ENCODE peak calls at places on chromosomes 16 and 17, in eight cellular contexts. One of them, this sample, is unnamed.
A peak's percentile ranks its signal among the peaks of the same experiment; 100 is the strongest.

GRCh38 chr17:81035389-81036127 is 607 bp downstream of the BAIAP2 start:
- DNase-seq in PC-3: peak; percentile 38
- DNase-seq in CD8-positive, alpha-beta T cell: peak; percentile 22
- DNase-seq in fibroblast of lung: peak; percentile 37
- DNase-seq in heart right ventricle: no peak
- DNase-seq in uterus: no peak
- DNase-seq in left ventricle myocardium inferior: no peak
- DNase-seq in choroid plexus epithelial cell: peak; percentile 42
- DNase-seq in this sample: no peak

GRCh38 chr17:60971515-60972369 is 294.1 kb downstream of the BCAS3 start:
- DNase-seq in left ventricle myocardium inferior: no peak
- DNase-seq in heart right ventricle: peak; percentile 25
- DNase-seq in uterus: peak; percentile 18
- DNase-seq in PC-3: peak; percentile 76
- DNase-seq in choroid plexus epithelial cell: peak; percentile 83
- DNase-seq in fibroblast of lung: peak; percentile 83
- DNase-seq in CD8-positive, alpha-beta T cell: no peak
- DNase-seq in this sample: peak; percentile 24

GRCh38 chr17:21125862-21126261 is 902 bp upstream of the DHRS7B start:
- DNase-seq in uterus: no peak
- DNase-seq in fibroblast of lung: no peak
- DNase-seq in choroid plexus epithelial cell: no peak
- DNase-seq in CD8-positive, alpha-beta T cell: peak; percentile 76
- DNase-seq in left ventricle myocardium inferior: no peak
- DNase-seq in PC-3: no peak
- DNase-seq in heart right ventricle: no peak
- DNase-seq in this sample: no peak

GRCh38 chr16:27978876-27979275 is 84.6 kb downstream of the GSG1L start:
- DNase-seq in fibroblast of lung: no peak
- DNase-seq in choroid plexus epithelial cell: no peak
- DNase-seq in PC-3: no peak
- DNase-seq in left ventricle myocardium inferior: no peak
- DNase-seq in uterus: no peak
- DNase-seq in CD8-positive, alpha-beta T cell: no peak
- DNase-seq in heart right ventricle: no peak
- DNase-seq in this sample: no peak

GRCh38 chr17:37276475-37276874 is 99.3 kb upstream of the C17orf78 start:
- DNase-seq in CD8-positive, alpha-beta T cell: no peak
- DNase-seq in PC-3: peak; percentile 80
- DNase-seq in uterus: no peak
- DNase-seq in fibroblast of lung: no peak
- DNase-seq in choroid plexus epithelial cell: peak; percentile 34
- DNase-seq in heart right ventricle: no peak
- DNase-seq in left ventricle myocardium inferior: no peak
- DNase-seq in this sample: no peak

GRCh38 chr17:28807925-28808641 is 34.5 kb downstream of the FAM222B start:
- DNase-seq in fibroblast of lung: peak; percentile 93
- DNase-seq in heart right ventricle: no peak
- DNase-seq in choroid plexus epithelial cell: peak; percentile 92
- DNase-seq in left ventricle myocardium inferior: no peak
- DNase-seq in CD8-positive, alpha-beta T cell: no peak
- DNase-seq in PC-3: peak; percentile 74
- DNase-seq in uterus: no peak
- DNase-seq in this sample: peak; percentile 69

GRCh38 chr17:59311051-59311468 is 20.4 kb upstream of the YPEL2 start:
- DNase-seq in CD8-positive, alpha-beta T cell: peak; percentile 37
- DNase-seq in heart right ventricle: peak; percentile 56
- DNase-seq in PC-3: peak; percentile 88
- DNase-seq in uterus: peak; percentile 21
- DNase-seq in fibroblast of lung: peak; percentile 69
- DNase-seq in choroid plexus epithelial cell: peak; percentile 66
- DNase-seq in left ventricle myocardium inferior: no peak
- DNase-seq in this sample: no peak

GRCh38 chr16:88384222-88385111 is 1.7 kb downstream of the ZNF469 start:
- DNase-seq in PC-3: no peak
- DNase-seq in choroid plexus epithelial cell: no peak
- DNase-seq in fibroblast of lung: no peak
- DNase-seq in heart right ventricle: no peak
- DNase-seq in CD8-positive, alpha-beta T cell: no peak
- DNase-seq in left ventricle myocardium inferior: no peak
- DNase-seq in uterus: no peak
- DNase-seq in this sample: no peak

GRCh38 chr16:53457670-53458069 is 23.4 kb downstream of the RBL2 start:
- DNase-seq in choroid plexus epithelial cell: peak; percentile 12
- DNase-seq in left ventricle myocardium inferior: no peak
- DNase-seq in PC-3: no peak
- DNase-seq in uterus: no peak
- DNase-seq in CD8-positive, alpha-beta T cell: peak; percentile 86
- DNase-seq in fibroblast of lung: no peak
- DNase-seq in heart right ventricle: no peak
- DNase-seq in this sample: no peak

GRCh38 chr16:11431915-11432465 is 86.7 kb downstream of the RMI2 start:
- DNase-seq in fibroblast of lung: peak; percentile 38
- DNase-seq in choroid plexus epithelial cell: peak; percentile 20
- DNase-seq in heart right ventricle: no peak
- DNase-seq in left ventricle myocardium inferior: no peak
- DNase-seq in uterus: no peak
- DNase-seq in CD8-positive, alpha-beta T cell: no peak
- DNase-seq in PC-3: no peak
- DNase-seq in this sample: no peak

GRCh38 chr16:89931305-89931896 is 8.3 kb downstream of the TUBB3 start:
- DNase-seq in PC-3: no peak
- DNase-seq in heart right ventricle: no peak
- DNase-seq in uterus: no peak
- DNase-seq in choroid plexus epithelial cell: no peak
- DNase-seq in fibroblast of lung: no peak
- DNase-seq in CD8-positive, alpha-beta T cell: no peak
- DNase-seq in left ventricle myocardium inferior: no peak
- DNase-seq in this sample: no peak

GRCh38 chr17:42422958-42423712 is at the start of gene CAVIN1:
- DNase-seq in fibroblast of lung: peak; percentile 98
- DNase-seq in heart right ventricle: peak; percentile 100
- DNase-seq in choroid plexus epithelial cell: peak; percentile 97
- DNase-seq in uterus: peak; percentile 100
- DNase-seq in left ventricle myocardium inferior: peak; percentile 100
- DNase-seq in PC-3: no peak
- DNase-seq in CD8-positive, alpha-beta T cell: no peak
- DNase-seq in this sample: peak; percentile 92

GRCh38 chr17:17666111-17666714 is 15.0 kb upstream of the RAI1 start:
- DNase-seq in uterus: no peak
- DNase-seq in PC-3: peak; percentile 77
- DNase-seq in CD8-positive, alpha-beta T cell: no peak
- DNase-seq in choroid plexus epithelial cell: peak; percentile 71
- DNase-seq in heart right ventricle: no peak
- DNase-seq in left ventricle myocardium inferior: no peak
- DNase-seq in fibroblast of lung: peak; percentile 68
- DNase-seq in this sample: no peak

GRCh38 chr16:30063893-30064745 is 1.4 kb upstream of the ALDOA start:
- DNase-seq in choroid plexus epithelial cell: peak; percentile 63
- DNase-seq in uterus: peak; percentile 75
- DNase-seq in CD8-positive, alpha-beta T cell: peak; percentile 70
- DNase-seq in heart right ventricle: peak; percentile 81
- DNase-seq in left ventricle myocardium inferior: peak; percentile 84
- DNase-seq in fibroblast of lung: peak; percentile 52
- DNase-seq in PC-3: peak; percentile 47
- DNase-seq in this sample: no peak

GRCh38 chr17:76368545-76368944 is 14.8 kb upstream of the PRPSAP1 start:
- DNase-seq in left ventricle myocardium inferior: no peak
- DNase-seq in uterus: no peak
- DNase-seq in CD8-positive, alpha-beta T cell: no peak
- DNase-seq in fibroblast of lung: no peak
- DNase-seq in PC-3: no peak
- DNase-seq in choroid plexus epithelial cell: peak; percentile 72
- DNase-seq in heart right ventricle: no peak
- DNase-seq in this sample: no peak

GRCh38 chr17:17041018-17041521 is 1.2 kb upstream of the MPRIP start:
- DNase-seq in PC-3: peak; percentile 82
- DNase-seq in CD8-positive, alpha-beta T cell: no peak
- DNase-seq in left ventricle myocardium inferior: no peak
- DNase-seq in fibroblast of lung: no peak
- DNase-seq in heart right ventricle: peak; percentile 55
- DNase-seq in choroid plexus epithelial cell: no peak
- DNase-seq in uterus: no peak
- DNase-seq in this sample: no peak

GRCh38 chr16:86618431-86619262 is 40.3 kb downstream of the FOXL1 start:
- DNase-seq in PC-3: no peak
- DNase-seq in heart right ventricle: no peak
- DNase-seq in choroid plexus epithelial cell: no peak
- DNase-seq in CD8-positive, alpha-beta T cell: no peak
- DNase-seq in fibroblast of lung: peak; percentile 72
- DNase-seq in uterus: no peak
- DNase-seq in left ventricle myocardium inferior: no peak
- DNase-seq in this sample: no peak

GRCh38 chr16:57867000-57867561 is 64.8 kb upstream of the KIFC3 start:
- DNase-seq in left ventricle myocardium inferior: no peak
- DNase-seq in choroid plexus epithelial cell: no peak
- DNase-seq in fibroblast of lung: no peak
- DNase-seq in CD8-positive, alpha-beta T cell: no peak
- DNase-seq in uterus: no peak
- DNase-seq in heart right ventricle: no peak
- DNase-seq in PC-3: no peak
- DNase-seq in this sample: no peak

GRCh38 chr16:57335361-57335760 is 23.2 kb upstream of the CCL22 start:
- DNase-seq in PC-3: no peak
- DNase-seq in left ventricle myocardium inferior: no peak
- DNase-seq in choroid plexus epithelial cell: no peak
- DNase-seq in heart right ventricle: no peak
- DNase-seq in uterus: no peak
- DNase-seq in CD8-positive, alpha-beta T cell: no peak
- DNase-seq in fibroblast of lung: no peak
- DNase-seq in this sample: no peak

GRCh38 chr16:10967981-10968380 is 23.6 kb downstream of the CLEC16A start:
- DNase-seq in heart right ventricle: peak; percentile 47
- DNase-seq in PC-3: no peak
- DNase-seq in left ventricle myocardium inferior: no peak
- DNase-seq in choroid plexus epithelial cell: no peak
- DNase-seq in CD8-positive, alpha-beta T cell: no peak
- DNase-seq in uterus: no peak
- DNase-seq in fibroblast of lung: no peak
- DNase-seq in this sample: no peak

GRCh38 chr16:89918453-89919347 is at the start of gene MC1R:
- DNase-seq in heart right ventricle: peak; percentile 35
- DNase-seq in uterus: no peak
- DNase-seq in PC-3: no peak
- DNase-seq in left ventricle myocardium inferior: no peak
- DNase-seq in CD8-positive, alpha-beta T cell: peak; percentile 46
- DNase-seq in choroid plexus epithelial cell: peak; percentile 54
- DNase-seq in fibroblast of lung: peak; percentile 29
- DNase-seq in this sample: no peak

GRCh38 chr17:38402897-38403296 is 25.4 kb upstream of the ARHGAP23 start:
- DNase-seq in heart right ventricle: no peak
- DNase-seq in CD8-positive, alpha-beta T cell: no peak
- DNase-seq in PC-3: no peak
- DNase-seq in choroid plexus epithelial cell: no peak
- DNase-seq in fibroblast of lung: no peak
- DNase-seq in left ventricle myocardium inferior: no peak
- DNase-seq in uterus: no peak
- DNase-seq in this sample: no peak
- TF ChIP-seq CTCF in heart right ventricle: no peak
- TF ChIP-seq CTCF in CD8-positive, alpha-beta T cell: no peak
- TF ChIP-seq CTCF in PC-3: peak; percentile 23
- TF ChIP-seq CTCF in choroid plexus epithelial cell: peak; percentile 19
- TF ChIP-seq CTCF in fibroblast of lung: no peak
- TF ChIP-seq CTCF in left ventricle myocardium inferior: no peak
- TF ChIP-seq CTCF in uterus: no peak
- TF ChIP-seq CTCF in this sample: no peak

GRCh38 chr16:19086322-19087199 is 19.1 kb downstream of the COQ7 start:
- DNase-seq in PC-3: peak; percentile 93
- DNase-seq in choroid plexus epithelial cell: peak; percentile 94
- DNase-seq in left ventricle myocardium inferior: peak; percentile 82
- DNase-seq in fibroblast of lung: peak; percentile 97
- DNase-seq in heart right ventricle: peak; percentile 79
- DNase-seq in uterus: peak; percentile 83
- DNase-seq in CD8-positive, alpha-beta T cell: peak; percentile 57
- DNase-seq in this sample: peak; percentile 37
- H3K4me3 ChIP-seq in PC-3: peak overlapping the region; percentile 73
- H3K4me3 ChIP-seq in choroid plexus epithelial cell: peak overlapping the region; percentile 61
- H3K4me3 ChIP-seq in left ventricle myocardium inferior: peak overlapping the region; percentile 63
- H3K4me3 ChIP-seq in fibroblast of lung: peak overlapping the region; percentile 39
- H3K4me3 ChIP-seq in heart right ventricle: peak overlapping the region; percentile 29
- H3K4me3 ChIP-seq in uterus: peak overlapping the region; percentile 7
- H3K4me3 ChIP-seq in CD8-positive, alpha-beta T cell: peak overlapping the region; percentile 40
- H3K4me3 ChIP-seq in this sample: peak overlapping the region; percentile 49

GRCh38 chr17:78897639-78897996 is 5.4 kb downstream of the CEP295NL start:
- DNase-seq in fibroblast of lung: no peak
- DNase-seq in choroid plexus epithelial cell: no peak
- DNase-seq in PC-3: no peak
- DNase-seq in heart right ventricle: no peak
- DNase-seq in CD8-positive, alpha-beta T cell: no peak
- DNase-seq in uterus: no peak
- DNase-seq in left ventricle myocardium inferior: no peak
- DNase-seq in this sample: no peak

GRCh38 chr17:78896091-78896833 is 6.7 kb downstream of the CEP295NL start:
- DNase-seq in PC-3: no peak
- DNase-seq in fibroblast of lung: no peak
- DNase-seq in CD8-positive, alpha-beta T cell: no peak
- DNase-seq in heart right ventricle: no peak
- DNase-seq in uterus: no peak
- DNase-seq in left ventricle myocardium inferior: no peak
- DNase-seq in choroid plexus epithelial cell: no peak
- DNase-seq in this sample: no peak

GRCh38 chr17:78896834-78897638 is 6.0 kb downstream of the CEP295NL start:
- DNase-seq in heart right ventricle: no peak
- DNase-seq in CD8-positive, alpha-beta T cell: no peak
- DNase-seq in choroid plexus epithelial cell: no peak
- DNase-seq in fibroblast of lung: no peak
- DNase-seq in uterus: no peak
- DNase-seq in left ventricle myocardium inferior: no peak
- DNase-seq in PC-3: no peak
- DNase-seq in this sample: no peak

GRCh38 chr17:78893684-78894083 is 9.3 kb downstream of the CEP295NL start:
- DNase-seq in choroid plexus epithelial cell: no peak
- DNase-seq in heart right ventricle: no peak
- DNase-seq in fibroblast of lung: no peak
- DNase-seq in left ventricle myocardium inferior: no peak
- DNase-seq in PC-3: no peak
- DNase-seq in uterus: no peak
- DNase-seq in CD8-positive, alpha-beta T cell: no peak
- DNase-seq in this sample: no peak

DNA sequence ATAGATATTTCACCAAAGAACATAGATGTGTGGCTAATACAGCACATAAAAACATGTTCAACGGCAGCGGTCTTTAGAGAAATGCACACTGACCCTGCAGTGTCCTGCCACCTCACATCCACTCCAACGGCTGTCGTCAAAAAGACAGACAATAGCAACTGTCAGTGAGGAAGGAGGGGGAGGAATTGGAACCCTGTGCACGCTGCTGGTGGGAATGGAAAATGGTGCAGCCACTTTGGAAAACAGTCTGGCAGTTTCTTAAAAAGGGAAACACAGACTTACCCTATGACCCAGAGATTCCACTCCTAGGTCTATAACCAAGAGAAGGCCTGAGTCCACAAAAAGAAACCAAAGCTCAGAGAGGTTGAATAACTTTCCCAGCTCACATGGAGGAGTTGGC is 7.7 kb downstream of the CEP295NL start:
- DNase-seq in uterus: no peak
- DNase-seq in PC-3: no peak
- DNase-seq in heart right ventricle: no peak
- DNase-seq in CD8-positive, alpha-beta T cell: no peak
- DNase-seq in choroid plexus epithelial cell: no peak
- DNase-seq in left ventricle myocardium inferior: no peak
- DNase-seq in fibroblast of lung: no peak
- DNase-seq in this sample: no peak
- TF ChIP-seq CTCF in uterus: no peak
- TF ChIP-seq CTCF in PC-3: no peak
- TF ChIP-seq CTCF in heart right ventricle: no peak
- TF ChIP-seq CTCF in CD8-positive, alpha-beta T cell: no peak
- TF ChIP-seq CTCF in choroid plexus epithelial cell: no peak
- TF ChIP-seq CTCF in left ventricle myocardium inferior: no peak
- TF ChIP-seq CTCF in fibroblast of lung: no peak
- TF ChIP-seq CTCF in this sample: no peak

GRCh38 chr17:63445065-63445464 is 1.0 kb downstream of the CYB561 start:
- DNase-seq in uterus: no peak
- DNase-seq in choroid plexus epithelial cell: no peak
- DNase-seq in fibroblast of lung: no peak
- DNase-seq in PC-3: peak; percentile 14
- DNase-seq in left ventricle myocardium inferior: no peak
- DNase-seq in heart right ventricle: no peak
- DNase-seq in CD8-positive, alpha-beta T cell: no peak
- DNase-seq in this sample: no peak
- H3K4me3 ChIP-seq in uterus: no peak overlapping the region
- H3K4me3 ChIP-seq in choroid plexus epithelial cell: no peak overlapping the region
- H3K4me3 ChIP-seq in fibroblast of lung: no peak overlapping the region
- H3K4me3 ChIP-seq in PC-3: peak overlapping the region; percentile 93
- H3K4me3 ChIP-seq in left ventricle myocardium inferior: peak overlapping the region; percentile 83
- H3K4me3 ChIP-seq in heart right ventricle: no peak overlapping the region
- H3K4me3 ChIP-seq in CD8-positive, alpha-beta T cell: no peak overlapping the region
- H3K4me3 ChIP-seq in this sample: peak overlapping the region; percentile 49